ENCODE peak calls at places on chromosomes 13 and 19, in nine cellular contexts. One of them, this sample, is unnamed.

GRCh38 chr19:12997225-12997966 is 2.1 kb downstream of the NFIX start:
- DNase-seq in dorsolateral prefrontal cortex: no peak
- DNase-seq in endothelial cell: no peak
- DNase-seq in T-helper 2 cell: no peak
- DNase-seq in activated CD8-positive, alpha-beta memory T cell treated with anti-CD3 and anti-CD28 coated beads for 24 hours: no peak
- DNase-seq in effector memory CD4-positive, alpha-beta T cell: no peak
- DNase-seq in Peyer's patch: no peak
- DNase-seq in activated effector memory CD4-positive, alpha-beta T cell treated with anti-CD3 and anti-CD28 coated beads, Interleukin-2, amount 50 U/mL, for 16 hours: no peak
- DNase-seq in activated CD4-positive, CD25-positive, alpha-beta regulatory T cell treated with anti-CD3 and anti-CD28 coated beads, Interleukin-2, amount 50 U/mL, for 16 hours: no peak
- DNase-seq in this sample: no peak

GRCh38 chr13:20810808-20811207 is 37.0 kb upstream of the EEF1AKMT1 start:
- DNase-seq in dorsolateral prefrontal cortex: no peak
- DNase-seq in endothelial cell: no peak
- DNase-seq in T-helper 2 cell: no peak
- DNase-seq in activated CD8-positive, alpha-beta memory T cell treated with anti-CD3 and anti-CD28 coated beads for 24 hours: no peak
- DNase-seq in effector memory CD4-positive, alpha-beta T cell: no peak
- DNase-seq in Peyer's patch: no peak
- DNase-seq in activated effector memory CD4-positive, alpha-beta T cell treated with anti-CD3 and anti-CD28 coated beads, Interleukin-2, amount 50 U/mL, for 16 hours: no peak
- DNase-seq in activated CD4-positive, CD25-positive, alpha-beta regulatory T cell treated with anti-CD3 and anti-CD28 coated beads, Interleukin-2, amount 50 U/mL, for 16 hours: no peak
- DNase-seq in this sample: no peak

GRCh38 chr13:26518433-26519084 is 38.9 kb upstream of the WASF3 start:
- DNase-seq in dorsolateral prefrontal cortex: no peak
- DNase-seq in endothelial cell: no peak
- DNase-seq in T-helper 2 cell: no peak
- DNase-seq in activated CD8-positive, alpha-beta memory T cell treated with anti-CD3 and anti-CD28 coated beads for 24 hours: no peak
- DNase-seq in effector memory CD4-positive, alpha-beta T cell: no peak
- DNase-seq in Peyer's patch: no peak
- DNase-seq in activated effector memory CD4-positive, alpha-beta T cell treated with anti-CD3 and anti-CD28 coated beads, Interleukin-2, amount 50 U/mL, for 16 hours: no peak
- DNase-seq in activated CD4-positive, CD25-positive, alpha-beta regulatory T cell treated with anti-CD3 and anti-CD28 coated beads, Interleukin-2, amount 50 U/mL, for 16 hours: no peak
- DNase-seq in this sample: no peak

GRCh38 chr19:42075364-42075615 is 676 bp upstream of the ZNF574 start:
- DNase-seq in dorsolateral prefrontal cortex: no peak
- DNase-seq in endothelial cell: no peak
- DNase-seq in T-helper 2 cell: no peak
- DNase-seq in activated CD8-positive, alpha-beta memory T cell treated with anti-CD3 and anti-CD28 coated beads for 24 hours: no peak
- DNase-seq in effector memory CD4-positive, alpha-beta T cell: no peak
- DNase-seq in Peyer's patch: no peak
- DNase-seq in activated effector memory CD4-positive, alpha-beta T cell treated with anti-CD3 and anti-CD28 coated beads, Interleukin-2, amount 50 U/mL, for 16 hours: no peak
- DNase-seq in activated CD4-positive, CD25-positive, alpha-beta regulatory T cell treated with anti-CD3 and anti-CD28 coated beads, Interleukin-2, amount 50 U/mL, for 16 hours: no peak
- DNase-seq in this sample: no peak

GRCh38 chr19:34172661-34173144 is 399 bp downstream of the LSM14A start:
- DNase-seq in dorsolateral prefrontal cortex: no peak
- DNase-seq in endothelial cell: peak
- DNase-seq in T-helper 2 cell: peak
- DNase-seq in activated CD8-positive, alpha-beta memory T cell treated with anti-CD3 and anti-CD28 coated beads for 24 hours: no peak
- DNase-seq in effector memory CD4-positive, alpha-beta T cell: no peak
- DNase-seq in Peyer's patch: no peak
- DNase-seq in activated effector memory CD4-positive, alpha-beta T cell treated with anti-CD3 and anti-CD28 coated beads, Interleukin-2, amount 50 U/mL, for 16 hours: no peak
- DNase-seq in activated CD4-positive, CD25-positive, alpha-beta regulatory T cell treated with anti-CD3 and anti-CD28 coated beads, Interleukin-2, amount 50 U/mL, for 16 hours: no peak
- DNase-seq in this sample: no peak

GRCh38 chr19:4100647-4101495 is 23.1 kb downstream of the MAP2K2 start:
- DNase-seq in dorsolateral prefrontal cortex: no peak
- DNase-seq in endothelial cell: no peak
- DNase-seq in T-helper 2 cell: no peak
- DNase-seq in activated CD8-positive, alpha-beta memory T cell treated with anti-CD3 and anti-CD28 coated beads for 24 hours: no peak
- DNase-seq in effector memory CD4-positive, alpha-beta T cell: no peak
- DNase-seq in Peyer's patch: no peak
- DNase-seq in activated effector memory CD4-positive, alpha-beta T cell treated with anti-CD3 and anti-CD28 coated beads, Interleukin-2, amount 50 U/mL, for 16 hours: no peak
- DNase-seq in activated CD4-positive, CD25-positive, alpha-beta regulatory T cell treated with anti-CD3 and anti-CD28 coated beads, Interleukin-2, amount 50 U/mL, for 16 hours: no peak
- DNase-seq in this sample: no peak

GRCh38 chr13:39196957-39197644 is 158.8 kb downstream of the NHLRC3 start:
- DNase-seq in dorsolateral prefrontal cortex: no peak
- DNase-seq in endothelial cell: no peak
- DNase-seq in T-helper 2 cell: no peak
- DNase-seq in activated CD8-positive, alpha-beta memory T cell treated with anti-CD3 and anti-CD28 coated beads for 24 hours: no peak
- DNase-seq in effector memory CD4-positive, alpha-beta T cell: no peak
- DNase-seq in Peyer's patch: no peak
- DNase-seq in activated effector memory CD4-positive, alpha-beta T cell treated with anti-CD3 and anti-CD28 coated beads, Interleukin-2, amount 50 U/mL, for 16 hours: no peak
- DNase-seq in activated CD4-positive, CD25-positive, alpha-beta regulatory T cell treated with anti-CD3 and anti-CD28 coated beads, Interleukin-2, amount 50 U/mL, for 16 hours: no peak
- DNase-seq in this sample: no peak

GRCh38 chr19:1923319-1923718 is 17.7 kb upstream of the CSNK1G2 start:
- DNase-seq in dorsolateral prefrontal cortex: no peak
- DNase-seq in endothelial cell: no peak
- DNase-seq in T-helper 2 cell: no peak
- DNase-seq in activated CD8-positive, alpha-beta memory T cell treated with anti-CD3 and anti-CD28 coated beads for 24 hours: no peak
- DNase-seq in effector memory CD4-positive, alpha-beta T cell: no peak
- DNase-seq in Peyer's patch: no peak
- DNase-seq in activated effector memory CD4-positive, alpha-beta T cell treated with anti-CD3 and anti-CD28 coated beads, Interleukin-2, amount 50 U/mL, for 16 hours: peak
- DNase-seq in activated CD4-positive, CD25-positive, alpha-beta regulatory T cell treated with anti-CD3 and anti-CD28 coated beads, Interleukin-2, amount 50 U/mL, for 16 hours: no peak
- DNase-seq in this sample: peak

GRCh38 chr19:318509-318774 is 26.2 kb downstream of the MIER2 start:
- DNase-seq in dorsolateral prefrontal cortex: no peak
- DNase-seq in endothelial cell: no peak
- DNase-seq in T-helper 2 cell: no peak
- DNase-seq in activated CD8-positive, alpha-beta memory T cell treated with anti-CD3 and anti-CD28 coated beads for 24 hours: no peak
- DNase-seq in effector memory CD4-positive, alpha-beta T cell: no peak
- DNase-seq in Peyer's patch: no peak
- DNase-seq in activated effector memory CD4-positive, alpha-beta T cell treated with anti-CD3 and anti-CD28 coated beads, Interleukin-2, amount 50 U/mL, for 16 hours: no peak
- DNase-seq in activated CD4-positive, CD25-positive, alpha-beta regulatory T cell treated with anti-CD3 and anti-CD28 coated beads, Interleukin-2, amount 50 U/mL, for 16 hours: no peak
- DNase-seq in this sample: no peak

GRCh38 chr13:72666391-72666790 is 61.0 kb downstream of the MZT1 start:
- DNase-seq in dorsolateral prefrontal cortex: peak
- DNase-seq in endothelial cell: no peak
- DNase-seq in T-helper 2 cell: no peak
- DNase-seq in activated CD8-positive, alpha-beta memory T cell treated with anti-CD3 and anti-CD28 coated beads for 24 hours: no peak
- DNase-seq in effector memory CD4-positive, alpha-beta T cell: no peak
- DNase-seq in Peyer's patch: no peak
- DNase-seq in activated effector memory CD4-positive, alpha-beta T cell treated with anti-CD3 and anti-CD28 coated beads, Interleukin-2, amount 50 U/mL, for 16 hours: no peak
- DNase-seq in activated CD4-positive, CD25-positive, alpha-beta regulatory T cell treated with anti-CD3 and anti-CD28 coated beads, Interleukin-2, amount 50 U/mL, for 16 hours: no peak
- DNase-seq in this sample: no peak

GRCh38 chr19:51479531-51480331 is 1.4 kb downstream of the CEACAM18 start:
- DNase-seq in dorsolateral prefrontal cortex: no peak
- DNase-seq in endothelial cell: no peak
- DNase-seq in T-helper 2 cell: no peak
- DNase-seq in activated CD8-positive, alpha-beta memory T cell treated with anti-CD3 and anti-CD28 coated beads for 24 hours: peak
- DNase-seq in effector memory CD4-positive, alpha-beta T cell: no peak
- DNase-seq in Peyer's patch: no peak
- DNase-seq in activated effector memory CD4-positive, alpha-beta T cell treated with anti-CD3 and anti-CD28 coated beads, Interleukin-2, amount 50 U/mL, for 16 hours: no peak
- DNase-seq in activated CD4-positive, CD25-positive, alpha-beta regulatory T cell treated with anti-CD3 and anti-CD28 coated beads, Interleukin-2, amount 50 U/mL, for 16 hours: no peak
- DNase-seq in this sample: no peak

This sample was measured in GM12864.